ENCODE peak calls at places on chromosomes 1 and 21, in seven cellular contexts. One of them, this sample, is unnamed.
A peak's percentile ranks its signal among the peaks of the same experiment; 100 is the strongest.

GRCh38 chr1:222161676-222162075 is 386.2 kb downstream of the HHIPL2 start:
- DNase-seq in GM23248: no peak
- DNase-seq in mammary epithelial cell: no peak
- DNase-seq in PC-9: no peak
- DNase-seq in GM23338: no peak
- DNase-seq in A673: peak; percentile 7
- DNase-seq in MM.1S: no peak
- DNase-seq in this sample: no peak

GRCh38 chr1:101376121-101377095 is 139.6 kb downstream of the S1PR1 start:
- DNase-seq in GM23248: no peak
- DNase-seq in mammary epithelial cell: no peak
- DNase-seq in PC-9: no peak
- DNase-seq in GM23338: no peak
- DNase-seq in A673: no peak
- DNase-seq in MM.1S: no peak
- DNase-seq in this sample: no peak

GRCh38 chr21:44818636-44819011 is 762 bp upstream of the SUMO3 start:
- DNase-seq in GM23248: no peak
- DNase-seq in mammary epithelial cell: no peak
- DNase-seq in PC-9: no peak
- DNase-seq in GM23338: peak; percentile 47
- DNase-seq in A673: no peak
- DNase-seq in MM.1S: no peak
- DNase-seq in this sample: no peak

GRCh38 chr1:117586747-117587478 is 18.9 kb upstream of the TENT5C start:
- DNase-seq in GM23248: no peak
- DNase-seq in mammary epithelial cell: no peak
- DNase-seq in PC-9: no peak
- DNase-seq in GM23338: no peak
- DNase-seq in A673: no peak
- DNase-seq in MM.1S: no peak
- DNase-seq in this sample: no peak

GRCh38 chr21:31446206-31446900 is 102.3 kb upstream of the TIAM1 start:
- DNase-seq in GM23248: no peak
- DNase-seq in mammary epithelial cell: no peak
- DNase-seq in PC-9: no peak
- DNase-seq in GM23338: no peak
- DNase-seq in A673: no peak
- DNase-seq in MM.1S: peak; percentile 73
- DNase-seq in this sample: no peak

GRCh38 chr21:21101911-21102310 is 103.7 kb downstream of the NCAM2 start:
- DNase-seq in GM23248: no peak
- DNase-seq in mammary epithelial cell: no peak
- DNase-seq in PC-9: no peak
- DNase-seq in GM23338: peak; percentile 76
- DNase-seq in A673: peak; percentile 74
- DNase-seq in MM.1S: peak; percentile 46
- DNase-seq in this sample: no peak

GRCh38 chr1:200535605-200536004 is 84.9 kb downstream of the KIF14 start:
- DNase-seq in GM23248: peak; percentile 48
- DNase-seq in mammary epithelial cell: peak; percentile 66
- DNase-seq in PC-9: peak; percentile 55
- DNase-seq in GM23338: peak; percentile 68
- DNase-seq in A673: peak; percentile 49
- DNase-seq in MM.1S: peak; percentile 46
- DNase-seq in this sample: peak; percentile 33

GRCh38 chr1:84726593-84727275 is 36.5 kb upstream of the SSX2IP start:
- DNase-seq in GM23248: peak; percentile 52
- DNase-seq in mammary epithelial cell: no peak
- DNase-seq in PC-9: no peak
- DNase-seq in GM23338: no peak
- DNase-seq in A673: no peak
- DNase-seq in MM.1S: no peak
- DNase-seq in this sample: no peak

GRCh38 chr1:1318131-1318652 is 6.3 kb downstream of the INTS11 start:
- DNase-seq in GM23248: peak; percentile 96
- DNase-seq in mammary epithelial cell: peak; percentile 88
- DNase-seq in PC-9: peak; percentile 86
- DNase-seq in GM23338: peak; percentile 37
- DNase-seq in A673: peak; percentile 83
- DNase-seq in MM.1S: no peak
- DNase-seq in this sample: no peak

GRCh38 chr21:22342855-22343254 is 1344.6 kb downstream of the NCAM2 start:
- DNase-seq in GM23248: no peak
- DNase-seq in mammary epithelial cell: no peak
- DNase-seq in PC-9: no peak
- DNase-seq in GM23338: no peak
- DNase-seq in A673: peak; percentile 20
- DNase-seq in MM.1S: peak; percentile 28
- DNase-seq in this sample: no peak

GRCh38 chr1:116504308-116505156 is 66.3 kb downstream of the CD58 start:
- DNase-seq in GM23248: peak; percentile 81
- DNase-seq in mammary epithelial cell: peak; percentile 60
- DNase-seq in PC-9: peak; percentile 67
- DNase-seq in GM23338: no peak
- DNase-seq in A673: peak; percentile 45
- DNase-seq in MM.1S: peak; percentile 55
- DNase-seq in this sample: no peak

GRCh38 chr1:175862418-175862817 is 119.0 kb upstream of the TNR start:
- DNase-seq in GM23248: no peak
- DNase-seq in mammary epithelial cell: no peak
- DNase-seq in PC-9: no peak
- DNase-seq in GM23338: no peak
- DNase-seq in A673: no peak
- DNase-seq in MM.1S: no peak
- DNase-seq in this sample: no peak

GRCh38 chr1:234772345-234773147 is 162.6 kb upstream of the IRF2BP2 start:
- DNase-seq in GM23248: peak; percentile 99
- DNase-seq in mammary epithelial cell: peak; percentile 98
- DNase-seq in PC-9: peak; percentile 95
- DNase-seq in GM23338: peak; percentile 71
- DNase-seq in A673: peak; percentile 64
- DNase-seq in MM.1S: peak; percentile 99
- DNase-seq in this sample: peak; percentile 95

GRCh38 chr1:200224315-200224714 is 185.5 kb downstream of the ZNF281 start:
- DNase-seq in GM23248: peak; percentile 93
- DNase-seq in mammary epithelial cell: peak; percentile 78
- DNase-seq in PC-9: no peak
- DNase-seq in GM23338: no peak
- DNase-seq in A673: no peak
- DNase-seq in MM.1S: no peak
- DNase-seq in this sample: no peak

GRCh38 chr1:209989525-209989924 is 51.5 kb downstream of the SYT14 start:
- DNase-seq in GM23248: peak; percentile 64
- DNase-seq in mammary epithelial cell: peak; percentile 11
- DNase-seq in PC-9: no peak
- DNase-seq in GM23338: no peak
- DNase-seq in A673: peak; percentile 58
- DNase-seq in MM.1S: peak; percentile 56
- DNase-seq in this sample: no peak

GRCh38 chr1:115164484-115164883 is 75.2 kb upstream of the TSPAN2 start:
- DNase-seq in GM23248: no peak
- DNase-seq in mammary epithelial cell: no peak
- DNase-seq in PC-9: no peak
- DNase-seq in GM23338: no peak
- DNase-seq in A673: no peak
- DNase-seq in MM.1S: no peak
- DNase-seq in this sample: no peak

DNA sequence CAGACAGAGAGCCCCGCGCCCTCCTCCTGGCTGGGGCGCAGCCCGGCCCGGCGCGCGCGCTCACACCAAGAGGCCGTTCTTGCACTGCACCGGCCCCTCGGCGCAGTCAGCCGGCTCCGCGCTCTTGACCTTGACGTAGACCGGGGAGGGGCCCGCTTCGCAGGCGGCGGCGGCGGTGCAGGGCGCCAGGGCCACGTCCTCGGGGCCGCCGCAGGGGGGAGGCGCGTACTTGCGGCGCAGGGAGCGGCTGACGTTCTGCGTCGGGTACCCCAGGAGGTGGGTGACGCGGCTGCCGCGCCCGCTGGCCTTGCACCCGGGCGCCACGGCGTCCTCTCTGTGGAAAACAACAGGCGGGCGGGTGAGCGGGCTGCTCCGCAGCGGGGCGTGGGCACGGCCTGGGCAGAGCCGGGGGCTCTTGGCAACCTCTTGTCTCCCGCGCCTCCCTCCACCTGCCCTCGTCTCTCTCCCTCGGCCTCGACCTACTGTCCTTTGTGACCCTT is 7.7 kb downstream of the VSIG8 start:
- DNase-seq in GM23248: peak; percentile 95
- DNase-seq in mammary epithelial cell: peak; percentile 53
- DNase-seq in PC-9: peak; percentile 88
- DNase-seq in GM23338: peak; percentile 82
- DNase-seq in A673: peak; percentile 75
- DNase-seq in MM.1S: peak; percentile 93
- DNase-seq in this sample: no peak
- TF ChIP-seq EZH2 in GM23248: no peak
- TF ChIP-seq EZH2 in mammary epithelial cell: no peak
- TF ChIP-seq EZH2 in PC-9: no peak
- TF ChIP-seq EZH2 in GM23338: peak; percentile 14
- TF ChIP-seq EZH2 in A673: no peak
- TF ChIP-seq EZH2 in MM.1S: no peak
- TF ChIP-seq EZH2 in this sample: no peak

GRCh38 chr1:227947425-227947677 is 381 bp downstream of the WNT9A start:
- DNase-seq in GM23248: peak; percentile 53
- DNase-seq in mammary epithelial cell: peak; percentile 36
- DNase-seq in PC-9: no peak
- DNase-seq in GM23338: no peak
- DNase-seq in A673: no peak
- DNase-seq in MM.1S: no peak
- DNase-seq in this sample: no peak

GRCh38 chr1:227949341-227949921 is 1.7 kb upstream of the WNT9A start:
- DNase-seq in GM23248: no peak
- DNase-seq in mammary epithelial cell: no peak
- DNase-seq in PC-9: no peak
- DNase-seq in GM23338: no peak
- DNase-seq in A673: no peak
- DNase-seq in MM.1S: no peak
- DNase-seq in this sample: no peak

GRCh38 chr1:227949954-227950734 is 2.4 kb upstream of the WNT9A start:
- DNase-seq in GM23248: no peak
- DNase-seq in mammary epithelial cell: no peak
- DNase-seq in PC-9: no peak
- DNase-seq in GM23338: no peak
- DNase-seq in A673: no peak
- DNase-seq in MM.1S: no peak
- DNase-seq in this sample: no peak

GRCh38 chr1:227947678-227948492 is at the start of gene WNT9A:
- DNase-seq in GM23248: peak; percentile 81
- DNase-seq in mammary epithelial cell: peak; percentile 48
- DNase-seq in PC-9: peak; percentile 89
- DNase-seq in GM23338: peak; percentile 79
- DNase-seq in A673: peak; percentile 67
- DNase-seq in MM.1S: no peak
- DNase-seq in this sample: no peak

DNA sequence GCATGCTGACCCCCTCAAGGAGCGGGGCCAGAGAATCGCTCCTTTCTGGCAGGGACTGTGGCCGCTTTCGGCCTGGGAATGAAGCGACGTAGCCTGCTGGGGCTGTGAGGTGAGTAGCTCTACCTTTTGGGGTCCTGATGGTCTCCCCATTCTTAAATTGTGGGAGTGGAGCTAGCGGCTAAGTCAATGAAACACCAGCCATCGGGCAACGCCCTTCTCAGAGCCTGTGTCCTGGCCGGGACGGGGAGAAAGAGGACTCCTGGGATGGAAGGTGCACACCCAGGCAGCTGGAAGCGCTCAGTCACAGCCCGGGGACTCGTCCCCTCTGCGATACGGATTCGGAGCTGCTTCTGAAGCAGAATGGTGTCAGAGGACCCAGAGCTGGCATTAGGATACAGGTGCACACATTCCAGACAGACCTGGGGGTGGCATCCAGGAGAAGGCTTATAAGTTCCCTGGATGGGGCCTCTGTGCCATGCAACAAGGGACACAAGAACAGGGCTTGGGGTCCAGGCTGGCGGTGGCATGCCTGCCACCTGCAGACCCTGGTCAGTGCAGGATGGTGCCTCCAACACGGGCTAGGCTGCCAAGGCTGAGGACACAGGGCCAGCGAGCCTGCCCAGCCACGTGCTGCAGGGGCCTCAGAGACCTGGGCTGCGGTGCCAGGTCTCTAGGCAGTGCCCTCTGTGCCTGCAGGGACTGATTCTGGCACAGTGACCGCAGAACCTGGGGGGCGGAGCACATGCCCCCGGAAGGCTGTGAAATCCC is 945 bp upstream of the WNT9A start:
- DNase-seq in GM23248: peak; percentile 40
- DNase-seq in mammary epithelial cell: peak; percentile 14
- DNase-seq in PC-9: no peak
- DNase-seq in GM23338: peak; percentile 34
- DNase-seq in A673: no peak
- DNase-seq in MM.1S: no peak
- DNase-seq in this sample: no peak
- TF ChIP-seq EZH2 in GM23248: no peak
- TF ChIP-seq EZH2 in mammary epithelial cell: no peak
- TF ChIP-seq EZH2 in PC-9: no peak
- TF ChIP-seq EZH2 in GM23338: no peak
- TF ChIP-seq EZH2 in A673: peak; percentile 16
- TF ChIP-seq EZH2 in MM.1S: no peak
- TF ChIP-seq EZH2 in this sample: peak; percentile 31

GRCh38 chr1:156765664-156766063 is 1.7 kb upstream of the PRCC start:
- DNase-seq in GM23248: no peak
- DNase-seq in mammary epithelial cell: no peak
- DNase-seq in PC-9: no peak
- DNase-seq in GM23338: no peak
- DNase-seq in A673: no peak
- DNase-seq in MM.1S: no peak
- DNase-seq in this sample: no peak

GRCh38 chr1:156767879-156768608 is 709 bp downstream of the PRCC start:
- DNase-seq in GM23248: peak; percentile 63
- DNase-seq in mammary epithelial cell: peak; percentile 31
- DNase-seq in PC-9: no peak
- DNase-seq in GM23338: peak; percentile 87
- DNase-seq in A673: peak; percentile 51
- DNase-seq in MM.1S: peak; percentile 50
- DNase-seq in this sample: no peak

GRCh38 chr1:156766288-156767100 is 841 bp upstream of the PRCC start:
- DNase-seq in GM23248: peak; percentile 46
- DNase-seq in mammary epithelial cell: peak; percentile 17
- DNase-seq in PC-9: no peak
- DNase-seq in GM23338: peak; percentile 44
- DNase-seq in A673: no peak
- DNase-seq in MM.1S: peak; percentile 35
- DNase-seq in this sample: no peak

GRCh38 chr1:156768610-156769295 is 1.4 kb downstream of the PRCC start:
- DNase-seq in GM23248: no peak
- DNase-seq in mammary epithelial cell: no peak
- DNase-seq in PC-9: no peak
- DNase-seq in GM23338: no peak
- DNase-seq in A673: no peak
- DNase-seq in MM.1S: no peak
- DNase-seq in this sample: no peak

GRCh38 chr1:156767101-156767878 is at the start of gene PRCC:
- DNase-seq in GM23248: peak; percentile 100
- DNase-seq in mammary epithelial cell: peak; percentile 100
- DNase-seq in PC-9: peak; percentile 96
- DNase-seq in GM23338: peak; percentile 99
- DNase-seq in A673: peak; percentile 100
- DNase-seq in MM.1S: peak; percentile 100
- DNase-seq in this sample: peak; percentile 100
- TF ChIP-seq EZH2 in GM23248: no peak
- TF ChIP-seq EZH2 in mammary epithelial cell: no peak
- TF ChIP-seq EZH2 in PC-9: no peak
- TF ChIP-seq EZH2 in GM23338: no peak
- TF ChIP-seq EZH2 in A673: no peak
- TF ChIP-seq EZH2 in MM.1S: no peak
- TF ChIP-seq EZH2 in this sample: no peak

GRCh38 chr1:221031015-221031889 is 152.0 kb downstream of the HLX start:
- DNase-seq in GM23248: no peak
- DNase-seq in mammary epithelial cell: no peak
- DNase-seq in PC-9: no peak
- DNase-seq in GM23338: no peak
- DNase-seq in A673: no peak
- DNase-seq in MM.1S: no peak
- DNase-seq in this sample: no peak
- TF ChIP-seq EZH2 in GM23248: no peak
- TF ChIP-seq EZH2 in mammary epithelial cell: no peak
- TF ChIP-seq EZH2 in PC-9: no peak
- TF ChIP-seq EZH2 in GM23338: no peak
- TF ChIP-seq EZH2 in A673: no peak
- TF ChIP-seq EZH2 in MM.1S: no peak
- TF ChIP-seq EZH2 in this sample: no peak